ENCODE peak calls at places on chromosome 4, in four cellular contexts. K is psoas muscle, F is uterus, J is neural progenitor cell. B is an unnamed sample. For H3K27me3, the result is how much of the 10 kb centered on the place peaks cover.

GRCh38 chr4:41339812-41340809 is 83.4 kb downstream of the UCHL1 start:
- DNase-seq in K (no peak), F (no peak), J (peak), B (peak)

GRCh38 chr4:189200346-189200745 is 740.3 kb upstream of the FRG1 start:
- DNase-seq in K (no peak), F (no peak), J (no peak), B (no peak)

GRCh38 chr4:48602763-48603162 is 112.7 kb downstream of the ZAR1 start:
- DNase-seq in K (no peak), F (no peak), J (no peak), B (no peak)

GRCh38 chr4:151692443-151692782 is 68.4 kb downstream of the GATB start:
- DNase-seq in K (no peak), F (no peak), J (no peak), B (no peak)

GRCh38 chr4:159363376-159363775 is 260.5 kb downstream of the RAPGEF2 start:
- DNase-seq in K (no peak), F (no peak), J (no peak), B (no peak)

GRCh38 chr4:42995343-42995944 is 102.9 kb downstream of the GRXCR1 start:
- DNase-seq in K (no peak), F (no peak), J (peak), B (peak)

GRCh38 chr4:75195111-75195510 is 262.2 kb downstream of the PARM1 start:
- DNase-seq in K (no peak), F (no peak), J (no peak), B (no peak)

GRCh38 chr4:52572936-52573485 is 86.1 kb downstream of the USP46 start:
- DNase-seq in K (no peak), F (no peak), J (no peak), B (no peak)

GRCh38 chr4:168868856-168869201 is 141.2 kb downstream of the CBR4 start:
- DNase-seq in K (no peak), F (no peak), J (no peak), B (no peak)

GRCh38 chr4:146255874-146256273 is 41.5 kb downstream of the REELD1 start:
- DNase-seq in K (no peak), F (no peak), J (no peak), B (no peak)

GRCh38 chr4:136484996-136485395 is 1047.3 kb downstream of the PCDH18 start:
- DNase-seq in K (no peak), F (no peak), J (no peak), B (no peak)

GRCh38 chr4:19983072-19983471 is 268.6 kb upstream of the SLIT2 start:
- DNase-seq in K (no peak), F (no peak), J (no peak), B (no peak)

GRCh38 chr4:13264126-13264525 is 220.0 kb downstream of the RAB28 start:
- DNase-seq in K (no peak), F (no peak), J (no peak), B (no peak)

GRCh38 chr4:51843309-51844156 is 580 bp downstream of the DCUN1D4 start:
- DNase-seq in K (peak), F (peak), J (peak), B (peak)

GRCh38 chr4:60794372-60794771 is 405.8 kb upstream of the ADGRL3 start:
- DNase-seq in K (no peak), F (no peak), J (no peak), B (no peak)

GRCh38 chr4:134202557-134202956 is 968 bp upstream of the PABPC4L start:
- DNase-seq in K (no peak), F (no peak), J (no peak), B (no peak)

GRCh38 chr4:110198472-110199419 is at the start of gene ELOVL6:
- DNase-seq in K (peak), F (peak), J (peak), B (peak)

GRCh38 chr4:186557486-186557885 is 2.1 kb upstream of the MTNR1A start:
- DNase-seq in K (no peak), F (no peak), J (no peak), B (no peak)

GRCh38 chr4:11739992-11740391 is 311.3 kb upstream of the HS3ST1 start:
- DNase-seq in K (no peak), F (no peak), J (no peak), B (no peak)

GRCh38 chr4:25969374-25969773 is 55.4 kb downstream of the SMIM20 start:
- DNase-seq in K (no peak), F (no peak), J (no peak), B (no peak)

GRCh38 chr4:73021634-73022033 is 47.9 kb downstream of the COX18 start:
- DNase-seq in K (no peak), F (no peak), J (peak), B (no peak)

GRCh38 chr4:25862411-25863346 is at the start of gene SEL1L3:
- DNase-seq in K (peak), F (peak), J (peak), B (peak)

GRCh38 chr4:165367040-165367439 is 11.8 kb upstream of the CPE start:
- DNase-seq in K (no peak), F (no peak), J (no peak), B (no peak)

GRCh38 chr4:187387709-187388108 is 607.9 kb upstream of the ZFP42 start:
- DNase-seq in K (no peak), F (no peak), J (no peak), B (no peak)

GRCh38 chr4:88659061-88659889 is 38.4 kb downstream of the NAP1L5 start:
- DNase-seq in K (peak), F (peak), J (peak), B (peak)

GRCh38 chr4:150209140-150209829 is 131.0 kb downstream of the DCLK2 start:
- DNase-seq in K (peak), F (peak), J (peak), B (peak)

GRCh38 chr4:152850377-152850776 is 70.6 kb downstream of the ARFIP1 start:
- DNase-seq in K (peak), F (no peak), J (peak), B (no peak)

GRCh38 chr4:59646082-59646481 is 1554.0 kb upstream of the ADGRL3 start:
- DNase-seq in K (no peak), F (no peak), J (no peak), B (no peak)

GRCh38 chr4:140675599-140676231 is 80.5 kb downstream of the TBC1D9 start:
- DNase-seq in K (no peak), F (no peak), J (no peak), B (no peak)

GRCh38 chr4:87953776-87954175 is 21.7 kb upstream of the SPP1 start:
- DNase-seq in K (no peak), F (no peak), J (no peak), B (no peak)

GRCh38 chr4:72817012-72817411 is 248.0 kb upstream of the ADAMTS3 start:
- DNase-seq in K (no peak), F (no peak), J (no peak), B (no peak)

GRCh38 chr4:112514449-112515277 is 1.3 kb downstream of the NEUROG2 start:
- DNase-seq in K (no peak), F (no peak), J (peak), B (peak)

GRCh38 chr4:165328708-165329107 is 1.2 kb downstream of the MSMO1 start:
- DNase-seq in K (no peak), F (no peak), J (peak), B (no peak)

DNA sequence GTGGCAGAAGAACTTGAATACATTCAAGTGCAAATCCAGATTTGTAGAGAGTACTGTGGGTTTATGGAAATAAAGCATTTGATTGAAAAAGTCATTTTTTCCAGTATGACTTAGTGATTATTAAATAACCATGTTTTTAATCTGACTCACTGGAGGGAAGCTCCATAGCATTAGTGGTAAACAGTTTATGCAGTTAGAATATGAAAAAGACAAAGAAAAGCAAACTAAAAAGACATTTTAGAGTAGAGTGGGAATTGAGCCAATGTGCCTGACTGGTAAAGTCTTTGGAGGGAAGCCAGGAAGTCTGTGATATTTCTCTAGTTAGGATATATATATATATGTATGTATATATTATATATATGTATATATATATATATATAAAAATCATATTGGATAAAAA is 53.4 kb downstream of the FAT4 start:
- DNase-seq in K (no peak), F (no peak), J (no peak), B (no peak)
- H3K4me3 ChIP-seq in K (peak), F (no peak), J (no peak), B (no peak)

GRCh38 chr4:147933316-147933715 is 201.4 kb downstream of the ARHGAP10 start:
- DNase-seq in K (no peak), F (no peak), J (peak), B (peak)
- TF ChIP-seq CTCF in K (peak), F (no peak), J (peak), B (peak)

GRCh38 chr4:2450394-2451035 is 18.4 kb upstream of the RNF4 start:
- DNase-seq in K (peak), F (no peak), J (no peak), B (no peak)
- H3K27me3 ChIP-seq in K (under half), F (under half), J (under half), B (under half)

GRCh38 chr4:76307670-76308014 is 1.1 kb downstream of the STBD1 start:
- DNase-seq in K (peak), F (peak), J (no peak), B (no peak)
- H3K4me3 ChIP-seq in K (peak), F (peak), J (peak), B (no peak)

GRCh38 chr4:54433686-54434085 is 204.6 kb downstream of the PDGFRA start:
- DNase-seq in K (no peak), F (no peak), J (peak), B (no peak)
- TF ChIP-seq CTCF in K (peak), F (no peak), J (peak), B (peak)

GRCh38 chr4:3705236-3705987 is 60.8 kb upstream of the ADRA2C start:
- DNase-seq in K (peak), F (no peak), J (no peak), B (no peak)

GRCh38 chr4:3703343-3703676 is 62.9 kb upstream of the ADRA2C start:
- DNase-seq in K (peak), F (no peak), J (no peak), B (no peak)

GRCh38 chr4:3706111-3706511 is 60.1 kb upstream of the ADRA2C start:
- DNase-seq in K (peak), F (no peak), J (no peak), B (peak)

GRCh38 chr4:3703677-3704521 is 62.3 kb upstream of the ADRA2C start:
- DNase-seq in K (peak), F (no peak), J (peak), B (no peak)

DNA sequence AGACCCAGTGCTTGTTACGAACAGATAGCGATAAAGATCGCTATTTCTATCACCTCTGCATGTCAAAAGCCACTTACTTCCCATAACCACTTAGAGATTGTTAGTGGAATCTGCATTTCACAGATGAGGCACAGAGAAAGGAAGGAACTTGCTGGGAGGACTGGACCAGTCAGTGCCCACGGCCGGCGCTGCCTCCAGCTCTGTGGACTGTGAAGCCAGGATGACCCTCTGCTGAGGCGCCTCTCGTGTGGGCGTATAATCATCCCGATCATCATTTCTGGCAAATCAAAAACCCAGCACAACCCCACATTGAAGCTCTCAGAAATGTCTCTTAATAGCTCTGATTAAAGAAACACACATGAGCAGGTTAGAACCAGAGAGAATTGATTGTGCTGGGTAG is 61.5 kb upstream of the ADRA2C start:
- DNase-seq in K (no peak), F (no peak), J (no peak), B (no peak)
- H3K27me3 ChIP-seq in K (half or more), F (under half), J (under half), B (under half)

DNA sequence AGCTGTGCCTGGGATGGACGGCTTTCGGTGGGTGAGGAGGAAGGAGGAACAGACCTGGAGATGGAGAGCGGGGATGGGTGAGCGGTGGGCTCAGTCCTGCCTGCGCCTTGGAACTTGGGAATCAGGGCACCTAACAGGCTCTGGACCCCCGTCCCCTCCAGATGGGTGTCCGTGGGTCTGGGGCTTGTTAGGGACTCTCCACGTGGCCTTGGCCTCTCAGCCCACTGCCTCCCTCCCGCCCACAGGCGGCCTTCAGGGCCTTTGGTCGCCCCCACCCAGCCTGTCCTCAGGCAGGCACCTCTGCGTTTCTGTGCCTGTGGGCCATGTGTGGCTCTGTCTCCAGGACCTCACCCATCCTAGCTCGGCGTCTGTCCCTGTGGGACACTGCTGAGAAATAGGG is 29.0 kb downstream of the TRMT44 start:
- DNase-seq in K (no peak), F (no peak), J (no peak), B (no peak)
- H3K4me3 ChIP-seq in K (no peak), F (no peak), J (no peak), B (no peak)

GRCh38 chr4:108637856-108638255 is 12.5 kb upstream of the OSTC start:
- DNase-seq in K (no peak), F (no peak), J (no peak), B (no peak)
- TF ChIP-seq CTCF in K (no peak), F (no peak), J (peak), B (no peak)

GRCh38 chr4:173513651-173514050 is 16.4 kb downstream of the HAND2 start:
- DNase-seq in K (no peak), F (no peak), J (no peak), B (no peak)
- H3K27me3 ChIP-seq in K (half or more), F (under half), J (half or more), B (under half)

DNA sequence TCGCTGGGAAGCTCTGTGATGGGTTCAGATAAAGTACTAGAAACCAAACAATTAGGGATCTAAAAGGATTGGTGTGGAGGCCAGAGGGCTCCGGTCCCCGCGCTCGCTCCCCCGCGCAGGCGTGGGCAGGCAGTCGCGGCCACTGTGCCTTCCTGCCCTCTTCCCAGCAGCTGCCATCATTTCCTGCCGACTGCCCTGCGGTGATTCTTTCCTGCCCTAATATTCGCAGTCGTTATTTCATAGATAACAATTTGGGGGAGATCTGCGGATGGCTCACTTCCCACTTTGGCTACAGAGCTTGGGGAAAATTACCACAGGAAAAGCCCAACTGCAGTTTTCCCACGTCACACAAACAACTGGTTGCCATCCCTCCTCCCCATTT is 2.2 kb downstream of the GRIA2 start:
- DNase-seq in K (no peak), F (peak), J (no peak), B (no peak)
- H3K4me3 ChIP-seq in K (peak), F (peak), J (peak), B (peak)